ENCODE peak calls at places on chromosomes 7 and 10, in seven cellular contexts. S, W, V, F, Q, E and Z are unnamed samples.

GRCh38 chr7:37095122-37095521 is 353.5 kb downstream of the ELMO1 start:
- DNase-seq in V (no peak), S (no peak), F (no peak), E (no peak), W (no peak), Q (no peak), Z (no peak)

GRCh38 chr7:16923019-16923418 is 41.2 kb upstream of the AGR3 start:
- DNase-seq in V (no peak), E (no peak), W (no peak), F (no peak), Q (no peak), S (no peak), Z (no peak)

GRCh38 chr7:90720970-90721768 is 125.0 kb downstream of the CDK14 start:
- DNase-seq in W (no peak), S (no peak), V (no peak), F (no peak), Q (peak; percentile 80), E (no peak), Z (no peak)

GRCh38 chr10:68832596-68832995 is 5.3 kb downstream of the STOX1 start:
- DNase-seq in V (no peak), Q (no peak), E (no peak), F (no peak), W (no peak), S (no peak), Z (no peak)

GRCh38 chr7:55493416-55493815 is 78.9 kb downstream of the VOPP1 start:
- DNase-seq in Q (peak; percentile 12), W (no peak), E (no peak), S (no peak), V (no peak), F (no peak), Z (no peak)

GRCh38 chr10:119333146-119333792 is 125.9 kb downstream of the GRK5 start:
- DNase-seq in Q (peak; percentile 46), F (no peak), W (no peak), E (no peak), S (no peak), V (no peak), Z (no peak)

GRCh38 chr10:93225938-93226337 is 152.2 kb downstream of the CYP26A1 start:
- DNase-seq in S (no peak), Q (no peak), W (no peak), V (no peak), E (no peak), F (no peak), Z (no peak)

GRCh38 chr10:86400705-86401587 is 34.4 kb upstream of the GRID1 start:
- DNase-seq in E (peak; percentile 64), Q (peak; percentile 46), F (peak; percentile 75), S (peak; percentile 75), W (peak; percentile 73), V (peak; percentile 24), Z (peak; percentile 51)

GRCh38 chr10:47079177-47079580 is 168.0 kb downstream of the PTPN20 start:
- DNase-seq in F (no peak), W (no peak), E (no peak), Q (peak; percentile 3), S (no peak), V (no peak), Z (no peak)

GRCh38 chr10:124829447-124830115 is 28.0 kb downstream of the ABRAXAS2 start:
- DNase-seq in W (no peak), F (no peak), S (no peak), V (no peak), E (no peak), Q (no peak), Z (no peak)

GRCh38 chr7:51451751-51452465 is 135.3 kb upstream of the COBL start:
- DNase-seq in F (no peak), S (no peak), E (no peak), V (no peak), W (no peak), Q (no peak), Z (no peak)

GRCh38 chr10:52314007-52314821 is at the start of gene DKK1:
- DNase-seq in W (peak; percentile 62), Q (peak; percentile 88), V (no peak), S (peak; percentile 29), F (peak; percentile 23), E (peak; percentile 62), Z (peak; percentile 39)

GRCh38 chr10:116769791-116770190 is 27.4 kb upstream of the HSPA12A start:
- DNase-seq in W (no peak), F (no peak), V (no peak), Q (peak; percentile 96), S (no peak), E (no peak), Z (no peak)

GRCh38 chr10:99579971-99580370 is 40.3 kb downstream of the SLC25A28 start:
- DNase-seq in Q (no peak), F (no peak), S (no peak), E (no peak), V (no peak), W (no peak), Z (no peak)

GRCh38 chr10:71233491-71233892 is 21.1 kb downstream of the UNC5B start:
- DNase-seq in F (no peak), S (no peak), Q (no peak), W (no peak), E (no peak), V (no peak), Z (no peak)
- TF ChIP-seq CTCF in F (no peak), S (no peak), Q (no peak), W (no peak), E (no peak), V (no peak), Z (no peak)

GRCh38 chr7:24769863-24770262 is 12.6 kb upstream of the GSDME start:
- DNase-seq in E (peak; percentile 50), F (no peak), V (no peak), W (no peak), S (no peak), Q (no peak), Z (no peak)

GRCh38 chr7:24769014-24769830 is 12.0 kb upstream of the GSDME start:
- DNase-seq in S (no peak), V (no peak), E (peak; percentile 50), W (no peak), Q (no peak), F (no peak), Z (no peak)

GRCh38 chr7:24764972-24765744 is 7.9 kb upstream of the GSDME start:
- DNase-seq in V (no peak), F (no peak), E (no peak), W (no peak), Q (no peak), S (no peak), Z (no peak)

GRCh38 chr7:24763303-24763901 is 6.1 kb upstream of the GSDME start:
- DNase-seq in F (no peak), Q (no peak), E (no peak), V (no peak), S (no peak), W (no peak), Z (no peak)

DNA sequence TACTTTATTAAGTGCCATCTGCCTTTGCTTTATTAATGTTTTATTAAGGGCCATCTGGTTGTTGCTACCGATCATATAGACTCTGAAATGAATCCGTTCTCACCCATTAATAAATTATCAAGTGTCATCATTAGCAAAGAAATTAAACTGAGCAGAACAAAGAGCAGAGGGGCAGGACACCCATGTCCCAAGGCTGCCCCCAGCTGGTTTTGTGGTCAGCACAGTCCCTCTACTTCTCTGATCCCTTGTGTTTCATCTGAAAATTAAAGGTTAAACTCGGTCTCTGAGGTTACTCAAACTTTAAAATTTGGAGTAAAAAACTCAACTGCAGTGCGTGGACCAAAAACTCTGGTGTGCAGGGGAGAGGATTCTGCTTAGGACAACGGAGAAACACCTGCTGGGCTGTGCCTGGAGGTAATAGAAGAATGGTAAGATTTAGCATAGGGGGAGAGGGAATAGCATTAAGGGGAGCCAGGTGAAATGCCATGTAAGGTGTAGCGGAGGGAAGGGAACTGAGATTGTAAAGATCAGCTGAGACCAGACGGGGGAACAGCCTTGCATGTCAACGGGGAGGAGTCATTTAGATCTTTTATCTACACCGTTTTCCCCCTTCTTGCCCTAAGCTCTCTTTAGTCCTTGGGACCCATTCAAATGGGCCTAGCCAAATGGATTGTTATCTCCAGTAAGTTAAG is 10.8 kb upstream of the GSDME start:
- DNase-seq in V (no peak), Q (no peak), E (no peak), F (no peak), W (no peak), S (no peak), Z (no peak)
- TF ChIP-seq CTCF in V (no peak), Q (no peak), E (no peak), F (peak; percentile 9), W (no peak), S (peak; percentile 24), Z (no peak)

DNA sequence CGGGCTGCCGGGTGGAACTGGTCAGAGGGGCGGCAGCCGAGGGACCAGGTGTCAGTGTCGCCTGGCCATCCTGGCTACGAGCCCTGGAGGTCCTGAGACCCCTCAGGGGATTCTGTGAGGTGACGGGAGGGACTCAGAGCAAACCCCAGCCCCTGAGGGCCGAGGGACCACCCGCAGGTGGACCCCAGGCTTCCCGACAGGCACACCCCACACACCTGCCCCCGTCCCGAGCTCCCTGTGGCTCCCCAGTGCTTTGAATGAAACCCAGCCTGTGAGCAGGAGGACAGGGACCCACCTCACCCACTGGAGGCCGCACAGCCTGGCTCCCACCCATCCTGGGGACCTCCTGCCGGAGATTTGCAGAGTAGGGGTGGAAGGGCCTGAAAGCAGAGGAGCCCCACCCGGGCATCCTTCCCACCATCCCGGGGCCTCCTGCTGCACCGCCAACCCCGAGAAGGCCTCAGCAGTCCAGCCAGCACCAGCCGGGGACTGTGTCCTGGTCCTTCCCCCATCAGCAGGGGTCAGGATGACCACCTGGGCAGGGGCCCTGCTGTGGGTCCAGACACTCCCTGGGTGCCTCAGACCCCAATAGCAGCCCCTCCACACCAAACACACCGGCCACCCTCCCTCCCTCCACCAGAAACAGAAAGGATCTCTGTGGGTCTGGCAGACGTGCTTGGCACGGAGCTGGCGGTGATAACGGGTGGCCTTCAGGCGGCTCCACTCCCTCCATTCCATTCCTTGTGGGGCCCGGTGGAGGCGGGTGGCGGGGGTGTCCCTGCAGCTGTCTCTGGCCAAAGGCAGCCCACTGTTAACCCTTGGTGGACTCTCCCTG is 13.9 kb downstream of the VENTX start:
- DNase-seq in V (no peak), E (no peak), W (no peak), F (no peak), S (no peak), Q (no peak), Z (no peak)
- TF ChIP-seq CTCF in V (no peak), E (no peak), W (no peak), F (no peak), S (no peak), Q (no peak), Z (no peak)

GRCh38 chr7:876077-876971 is at the start of gene GET4:
- DNase-seq in W (peak; percentile 97), V (peak; percentile 97), Q (peak; percentile 91), S (peak; percentile 91), E (peak; percentile 97), F (peak; percentile 98), Z (peak; percentile 98)
- TF ChIP-seq CTCF in W (peak; percentile 47), V (peak; percentile 24), Q (no peak), S (peak; percentile 21), E (peak; percentile 37), F (peak; percentile 15), Z (no peak)